ENCODE peak calls at places on chromosomes 11 and 22, in four cellular contexts. One of them, this sample, is unnamed.

GRCh38 chr11:16606784-16607674 is 131.4 kb upstream of the C11orf58 start:
- DNase-seq in K562: peak
- DNase-seq in GM12878: no peak
- DNase-seq in HL-60: no peak
- DNase-seq in this sample: no peak

GRCh38 chr11:128551641-128552335 is 35.6 kb downstream of the ETS1 start:
- DNase-seq in K562: no peak
- DNase-seq in GM12878: peak
- DNase-seq in HL-60: no peak
- DNase-seq in this sample: no peak

GRCh38 chr22:28883917-28884753 is 763 bp downstream of the ZNRF3 start:
- DNase-seq in K562: peak
- DNase-seq in GM12878: no peak
- DNase-seq in HL-60: peak
- DNase-seq in this sample: peak

GRCh38 chr11:119509969-119510401 is 87.0 kb upstream of the THY1 start:
- DNase-seq in K562: peak
- DNase-seq in GM12878: peak
- DNase-seq in HL-60: peak
- DNase-seq in this sample: peak

GRCh38 chr11:123180574-123180973 is 14.5 kb downstream of the CLMP start:
- DNase-seq in K562: no peak
- DNase-seq in GM12878: no peak
- DNase-seq in HL-60: no peak
- DNase-seq in this sample: no peak

GRCh38 chr11:63558459-63559157 is 4.6 kb downstream of the PLAAT2 start:
- DNase-seq in K562: no peak
- DNase-seq in GM12878: no peak
- DNase-seq in HL-60: no peak
- DNase-seq in this sample: no peak

GRCh38 chr22:49642331-49642730 is 185.3 kb downstream of the BRD1 start:
- DNase-seq in K562: no peak
- DNase-seq in GM12878: no peak
- DNase-seq in HL-60: no peak
- DNase-seq in this sample: no peak

GRCh38 chr22:41798736-41799135 is 1.7 kb upstream of the CCDC134 start:
- DNase-seq in K562: no peak
- DNase-seq in GM12878: no peak
- DNase-seq in HL-60: no peak
- DNase-seq in this sample: no peak

GRCh38 chr11:115843116-115843515 is 338.9 kb upstream of the CADM1 start:
- DNase-seq in K562: no peak
- DNase-seq in GM12878: no peak
- DNase-seq in HL-60: no peak
- DNase-seq in this sample: no peak

GRCh38 chr11:120912504-120912903 is 111.4 kb upstream of the TBCEL start:
- DNase-seq in K562: peak
- DNase-seq in GM12878: no peak
- DNase-seq in HL-60: no peak
- DNase-seq in this sample: peak

GRCh38 chr11:10379871-10380568 is 75.0 kb upstream of the AMPD3 start:
- DNase-seq in K562: no peak
- DNase-seq in GM12878: no peak
- DNase-seq in HL-60: no peak
- DNase-seq in this sample: no peak

GRCh38 chr22:23215294-23216204 is 35.2 kb downstream of the BCR start:
- DNase-seq in K562: no peak
- DNase-seq in GM12878: no peak
- DNase-seq in HL-60: peak
- DNase-seq in this sample: no peak

GRCh38 chr11:111602865-111603632 is 800 bp downstream of the SIK2 start:
- DNase-seq in K562: peak
- DNase-seq in GM12878: no peak
- DNase-seq in HL-60: peak
- DNase-seq in this sample: no peak

GRCh38 chr22:29870574-29870973 is 12.4 kb upstream of the MTMR3 start:
- DNase-seq in K562: no peak
- DNase-seq in GM12878: no peak
- DNase-seq in HL-60: no peak
- DNase-seq in this sample: no peak

GRCh38 chr22:46137218-46137766 is 13.0 kb upstream of the PPARA start:
- DNase-seq in K562: no peak
- DNase-seq in GM12878: no peak
- DNase-seq in HL-60: no peak
- DNase-seq in this sample: no peak

GRCh38 chr11:1881442-1882264 is 10.0 kb downstream of the PRR33 start:
- DNase-seq in K562: no peak
- DNase-seq in GM12878: no peak
- DNase-seq in HL-60: no peak
- DNase-seq in this sample: peak

GRCh38 chr11:78370406-78371172 is 47.0 kb downstream of the GAB2 start:
- DNase-seq in K562: no peak
- DNase-seq in GM12878: no peak
- DNase-seq in HL-60: no peak
- DNase-seq in this sample: no peak

GRCh38 chr11:36231300-36231699 is 57.9 kb downstream of the COMMD9 start:
- DNase-seq in K562: no peak
- DNase-seq in GM12878: no peak
- DNase-seq in HL-60: no peak
- DNase-seq in this sample: no peak

GRCh38 chr11:68142028-68142412 is 20.8 kb upstream of the CHKA start:
- DNase-seq in K562: no peak
- DNase-seq in GM12878: no peak
- DNase-seq in HL-60: peak
- DNase-seq in this sample: no peak

GRCh38 chr11:64566915-64567882 is 23.8 kb upstream of the SLC22A12 start:
- DNase-seq in K562: no peak
- DNase-seq in GM12878: no peak
- DNase-seq in HL-60: no peak
- DNase-seq in this sample: no peak

GRCh38 chr11:26522912-26523610 is 49.0 kb downstream of the MUC15 start:
- DNase-seq in K562: peak
- DNase-seq in GM12878: no peak
- DNase-seq in HL-60: peak
- DNase-seq in this sample: no peak

GRCh38 chr11:57751676-57752253 is at the start of gene BTBD18:
- DNase-seq in K562: peak
- DNase-seq in GM12878: no peak
- DNase-seq in HL-60: peak
- DNase-seq in this sample: no peak

GRCh38 chr11:33936745-33937612 is 45.1 kb upstream of the LMO2 start:
- DNase-seq in K562: peak
- DNase-seq in GM12878: no peak
- DNase-seq in HL-60: peak
- DNase-seq in this sample: no peak

GRCh38 chr22:48226026-48227013 is 1463.9 kb downstream of the TBC1D22A start:
- DNase-seq in K562: no peak
- DNase-seq in GM12878: no peak
- DNase-seq in HL-60: no peak
- DNase-seq in this sample: no peak

GRCh38 chr11:73308963-73309960 is 1.2 kb downstream of the ARHGEF17 start:
- DNase-seq in K562: peak
- DNase-seq in GM12878: no peak
- DNase-seq in HL-60: peak
- DNase-seq in this sample: no peak

GRCh38 chr11:104658177-104658576 is 240.1 kb downstream of the CASP12 start:
- DNase-seq in K562: no peak
- DNase-seq in GM12878: no peak
- DNase-seq in HL-60: no peak
- DNase-seq in this sample: no peak

GRCh38 chr22:37519268-37520195 is at the start of gene CARD10:
- DNase-seq in K562: peak
- DNase-seq in GM12878: no peak
- DNase-seq in HL-60: no peak
- DNase-seq in this sample: peak
- TF ChIP-seq POLR2AphosphoS5 in K562: no peak
- TF ChIP-seq POLR2AphosphoS5 in GM12878: no peak
- TF ChIP-seq POLR2AphosphoS5 in HL-60: no peak
- TF ChIP-seq POLR2AphosphoS5 in this sample: no peak

GRCh38 chr22:27139935-27140493 is 482.6 kb downstream of the MIAT start:
- DNase-seq in K562: no peak
- DNase-seq in GM12878: no peak
- DNase-seq in HL-60: no peak
- DNase-seq in this sample: no peak
- TF ChIP-seq SPI1 in K562: no peak
- TF ChIP-seq SPI1 in GM12878: no peak
- TF ChIP-seq SPI1 in HL-60: no peak
- TF ChIP-seq SPI1 in this sample: no peak

GRCh38 chr11:44408141-44408540 is 98.2 kb upstream of the ALX4 start:
- DNase-seq in K562: no peak
- DNase-seq in GM12878: no peak
- DNase-seq in HL-60: no peak
- DNase-seq in this sample: no peak

GRCh38 chr11:44407211-44407996 is 97.5 kb upstream of the ALX4 start:
- DNase-seq in K562: no peak
- DNase-seq in GM12878: no peak
- DNase-seq in HL-60: no peak
- DNase-seq in this sample: no peak

GRCh38 chr11:44409558-44410236 is 99.8 kb upstream of the ALX4 start:
- DNase-seq in K562: no peak
- DNase-seq in GM12878: no peak
- DNase-seq in HL-60: no peak
- DNase-seq in this sample: no peak

GRCh38 chr11:44404736-44405395 is 94.9 kb upstream of the ALX4 start:
- DNase-seq in K562: no peak
- DNase-seq in GM12878: no peak
- DNase-seq in HL-60: no peak
- DNase-seq in this sample: no peak

DNA sequence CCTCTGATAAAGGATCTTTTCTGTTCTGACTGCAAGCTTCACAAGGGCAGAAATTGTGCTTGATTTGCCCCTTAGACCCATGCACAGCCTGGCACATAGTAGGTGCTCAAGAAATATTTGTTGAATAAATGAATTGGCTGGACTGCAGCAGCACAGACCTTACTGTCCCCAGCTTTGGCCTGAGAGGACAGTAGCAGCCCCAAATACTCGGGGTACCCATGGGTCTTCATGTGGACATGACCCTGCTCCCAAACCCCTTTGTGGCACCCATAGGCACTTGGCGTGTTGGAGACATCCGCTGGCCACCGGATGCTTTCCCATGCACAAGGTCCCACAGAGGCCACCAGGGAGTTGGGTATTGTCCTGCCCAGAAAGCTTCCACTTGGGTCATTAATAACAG is 99.1 kb upstream of the ALX4 start:
- DNase-seq in K562: no peak
- DNase-seq in GM12878: no peak
- DNase-seq in HL-60: no peak
- DNase-seq in this sample: no peak
- TF ChIP-seq POLR2AphosphoS5 in K562: no peak
- TF ChIP-seq POLR2AphosphoS5 in GM12878: no peak
- TF ChIP-seq POLR2AphosphoS5 in HL-60: no peak
- TF ChIP-seq POLR2AphosphoS5 in this sample: no peak

GRCh38 chr11:134024420-134025085 is 44.3 kb upstream of the JAM3 start:
- DNase-seq in K562: no peak
- DNase-seq in GM12878: no peak
- DNase-seq in HL-60: no peak
- DNase-seq in this sample: no peak
- TF ChIP-seq SPI1 in K562: no peak
- TF ChIP-seq SPI1 in GM12878: no peak
- TF ChIP-seq SPI1 in HL-60: no peak
- TF ChIP-seq SPI1 in this sample: no peak

DNA sequence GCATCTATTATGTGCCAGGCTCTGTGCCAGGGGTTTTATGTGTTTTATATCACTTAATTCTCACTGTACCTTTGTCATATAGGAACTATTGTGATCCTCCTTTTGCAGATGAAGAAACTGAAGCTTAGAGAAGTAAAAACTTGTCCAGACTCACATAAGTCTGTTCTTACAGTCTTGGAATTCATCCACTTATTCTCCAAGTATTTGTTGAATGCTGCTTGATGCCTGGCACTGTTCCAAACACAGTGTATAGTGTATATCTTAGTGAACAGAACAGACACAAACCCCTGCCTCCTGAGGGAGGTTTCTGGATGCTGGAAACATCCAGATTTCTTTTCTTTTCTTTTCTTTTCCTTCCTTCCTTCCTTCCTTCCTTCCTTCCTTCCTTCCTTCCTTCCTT is 29.0 kb upstream of the FGF3 start:
- DNase-seq in K562: no peak
- DNase-seq in GM12878: no peak
- DNase-seq in HL-60: no peak
- DNase-seq in this sample: no peak
- TF ChIP-seq POLR2AphosphoS5 in K562: no peak
- TF ChIP-seq POLR2AphosphoS5 in GM12878: no peak
- TF ChIP-seq POLR2AphosphoS5 in HL-60: no peak
- TF ChIP-seq POLR2AphosphoS5 in this sample: no peak

GRCh38 chr22:43031617-43032016 is 16.7 kb upstream of the PACSIN2 start:
- DNase-seq in K562: no peak
- DNase-seq in GM12878: no peak
- DNase-seq in HL-60: no peak
- DNase-seq in this sample: no peak
- TF ChIP-seq SPI1 in K562: no peak
- TF ChIP-seq SPI1 in GM12878: no peak
- TF ChIP-seq SPI1 in HL-60: no peak
- TF ChIP-seq SPI1 in this sample: no peak

This sample was measured in GM12891.